ENCODE peak calls at places on chromosome 1, in four cellular contexts. One of them, this sample, is unnamed.

GRCh38 chr1:187433598-187433997 is 604.8 kb downstream of the PLA2G4A start:
- DNase-seq in neuronal stem cell: no peak
- DNase-seq in mesendoderm: no peak
- DNase-seq in IMR-90: peak
- DNase-seq in this sample: no peak

GRCh38 chr1:83932281-83932680 is 66.7 kb downstream of the TTLL7 start:
- DNase-seq in neuronal stem cell: no peak
- DNase-seq in mesendoderm: no peak
- DNase-seq in IMR-90: no peak
- DNase-seq in this sample: no peak

GRCh38 chr1:68188644-68189340 is 43.5 kb downstream of the WLS start:
- DNase-seq in neuronal stem cell: no peak
- DNase-seq in IMR-90: peak
- DNase-seq in mesendoderm: no peak
- DNase-seq in this sample: peak

GRCh38 chr1:28297826-28298225 is 31.0 kb upstream of the MED18 start:
- DNase-seq in IMR-90: no peak
- DNase-seq in mesendoderm: no peak
- DNase-seq in neuronal stem cell: no peak
- DNase-seq in this sample: peak

GRCh38 chr1:117231748-117232373 is 21.1 kb upstream of the VTCN1 start:
- DNase-seq in mesendoderm: no peak
- DNase-seq in IMR-90: no peak
- DNase-seq in neuronal stem cell: no peak
- DNase-seq in this sample: no peak

GRCh38 chr1:54543729-54544496 is 4.1 kb upstream of the ACOT11 start:
- DNase-seq in IMR-90: peak
- DNase-seq in neuronal stem cell: no peak
- DNase-seq in mesendoderm: no peak
- DNase-seq in this sample: peak

GRCh38 chr1:234638832-234639799 is 29.1 kb upstream of the IRF2BP2 start:
- DNase-seq in IMR-90: peak
- DNase-seq in neuronal stem cell: no peak
- DNase-seq in mesendoderm: no peak
- DNase-seq in this sample: no peak

GRCh38 chr1:93665015-93665414 is 16.6 kb downstream of the BCAR3 start:
- DNase-seq in neuronal stem cell: no peak
- DNase-seq in IMR-90: no peak
- DNase-seq in mesendoderm: no peak
- DNase-seq in this sample: no peak

GRCh38 chr1:41917835-41918449 is 780 bp downstream of the HIVEP3 start:
- DNase-seq in mesendoderm: peak
- DNase-seq in IMR-90: peak
- DNase-seq in neuronal stem cell: peak
- DNase-seq in this sample: no peak

GRCh38 chr1:225597926-225598575 is 54.9 kb downstream of the ENAH start:
- DNase-seq in neuronal stem cell: no peak
- DNase-seq in IMR-90: peak
- DNase-seq in mesendoderm: no peak
- DNase-seq in this sample: no peak

GRCh38 chr1:23897083-23897482 is 16.1 kb downstream of the CNR2 start:
- DNase-seq in neuronal stem cell: no peak
- DNase-seq in mesendoderm: no peak
- DNase-seq in IMR-90: no peak
- DNase-seq in this sample: peak

GRCh38 chr1:98839840-98840239 is 164.8 kb downstream of the PLPPR5 start:
- DNase-seq in IMR-90: peak
- DNase-seq in neuronal stem cell: no peak
- DNase-seq in mesendoderm: no peak
- DNase-seq in this sample: peak

GRCh38 chr1:3277121-3277520 is 177.3 kb upstream of the ARHGEF16 start:
- DNase-seq in mesendoderm: no peak
- DNase-seq in neuronal stem cell: no peak
- DNase-seq in IMR-90: no peak
- DNase-seq in this sample: no peak

GRCh38 chr1:91764471-91765115 is 121.4 kb downstream of the TGFBR3 start:
- DNase-seq in IMR-90: no peak
- DNase-seq in neuronal stem cell: peak
- DNase-seq in mesendoderm: peak
- DNase-seq in this sample: no peak

GRCh38 chr1:34866762-34867109 is 7.2 kb upstream of the SMIM12 start:
- DNase-seq in neuronal stem cell: no peak
- DNase-seq in IMR-90: no peak
- DNase-seq in mesendoderm: no peak
- DNase-seq in this sample: no peak

GRCh38 chr1:147842578-147842977 is 60.0 kb upstream of the GJA8 start:
- DNase-seq in mesendoderm: no peak
- DNase-seq in neuronal stem cell: no peak
- DNase-seq in IMR-90: no peak
- DNase-seq in this sample: no peak

GRCh38 chr1:165369255-165369848 is 12.8 kb upstream of the LMX1A start:
- DNase-seq in mesendoderm: peak
- DNase-seq in neuronal stem cell: no peak
- DNase-seq in IMR-90: peak
- DNase-seq in this sample: no peak

GRCh38 chr1:168970945-168971799 is 135.3 kb upstream of the ATP1B1 start:
- DNase-seq in IMR-90: no peak
- DNase-seq in neuronal stem cell: no peak
- DNase-seq in mesendoderm: no peak
- DNase-seq in this sample: no peak

GRCh38 chr1:33257759-33258712 is 1.7 kb downstream of the ZNF362 start:
- DNase-seq in IMR-90: peak
- DNase-seq in mesendoderm: no peak
- DNase-seq in neuronal stem cell: no peak
- DNase-seq in this sample: peak

GRCh38 chr1:10759413-10760200 is 36.8 kb downstream of the CASZ1 start:
- DNase-seq in mesendoderm: no peak
- DNase-seq in neuronal stem cell: no peak
- DNase-seq in IMR-90: no peak
- DNase-seq in this sample: no peak

GRCh38 chr1:5503556-5504363 is 488.5 kb downstream of the NPHP4 start:
- DNase-seq in neuronal stem cell: no peak
- DNase-seq in IMR-90: no peak
- DNase-seq in mesendoderm: no peak
- DNase-seq in this sample: no peak

GRCh38 chr1:40592107-40592773 is 60.8 kb downstream of the ZNF684 start:
- DNase-seq in neuronal stem cell: no peak
- DNase-seq in mesendoderm: peak
- DNase-seq in IMR-90: peak
- DNase-seq in this sample: peak

GRCh38 chr1:106986603-106987002 is 69.9 kb upstream of the PRMT6 start:
- DNase-seq in mesendoderm: peak
- DNase-seq in IMR-90: no peak
- DNase-seq in neuronal stem cell: no peak
- DNase-seq in this sample: no peak

GRCh38 chr1:202365092-202365815 is 16.8 kb downstream of the PPP1R12B start:
- DNase-seq in IMR-90: peak
- DNase-seq in mesendoderm: peak
- DNase-seq in neuronal stem cell: no peak
- DNase-seq in this sample: peak

GRCh38 chr1:190067592-190067991 is 410.1 kb downstream of the BRINP3 start:
- DNase-seq in IMR-90: peak
- DNase-seq in neuronal stem cell: no peak
- DNase-seq in mesendoderm: no peak
- DNase-seq in this sample: no peak

GRCh38 chr1:2115922-2116341 is 65.7 kb downstream of the PRKCZ start:
- DNase-seq in IMR-90: peak
- DNase-seq in neuronal stem cell: peak
- DNase-seq in mesendoderm: peak
- DNase-seq in this sample: peak

GRCh38 chr1:209076688-209077087 is 506.8 kb upstream of the CAMK1G start:
- DNase-seq in mesendoderm: peak
- DNase-seq in IMR-90: no peak
- DNase-seq in neuronal stem cell: no peak
- DNase-seq in this sample: no peak

GRCh38 chr1:225426395-225427248 is 1.2 kb downstream of the LBR start:
- DNase-seq in IMR-90: peak
- DNase-seq in mesendoderm: peak
- DNase-seq in neuronal stem cell: no peak
- DNase-seq in this sample: no peak

GRCh38 chr1:94660994-94661393 is 119.4 kb upstream of the F3 start:
- DNase-seq in mesendoderm: peak
- DNase-seq in IMR-90: peak
- DNase-seq in neuronal stem cell: peak
- DNase-seq in this sample: no peak

GRCh38 chr1:40789675-40790430 is 6.3 kb downstream of the KCNQ4 start:
- DNase-seq in IMR-90: no peak
- DNase-seq in neuronal stem cell: no peak
- DNase-seq in mesendoderm: no peak
- DNase-seq in this sample: no peak

GRCh38 chr1:184753608-184754478 is 815 bp downstream of the EDEM3 start:
- DNase-seq in IMR-90: peak
- DNase-seq in neuronal stem cell: no peak
- DNase-seq in mesendoderm: peak
- DNase-seq in this sample: peak

GRCh38 chr1:233107130-233107529 is 156.7 kb downstream of the NTPCR start:
- DNase-seq in mesendoderm: no peak
- DNase-seq in IMR-90: no peak
- DNase-seq in neuronal stem cell: no peak
- DNase-seq in this sample: no peak

GRCh38 chr1:225752245-225752644 is 25.4 kb upstream of the SRP9 start:
- DNase-seq in IMR-90: no peak
- DNase-seq in mesendoderm: no peak
- DNase-seq in neuronal stem cell: no peak
- DNase-seq in this sample: no peak

GRCh38 chr1:58979085-58979484 is 195.2 kb upstream of the JUN start:
- DNase-seq in IMR-90: peak
- DNase-seq in neuronal stem cell: no peak
- DNase-seq in mesendoderm: no peak
- DNase-seq in this sample: no peak

GRCh38 chr1:11157394-11157793 is 31.8 kb upstream of the ANGPTL7 start:
- DNase-seq in mesendoderm: no peak
- DNase-seq in IMR-90: no peak
- DNase-seq in neuronal stem cell: no peak
- DNase-seq in this sample: no peak

GRCh38 chr1:241950390-241950789 is 7.2 kb upstream of the BECN2 start:
- DNase-seq in IMR-90: peak
- DNase-seq in mesendoderm: no peak
- DNase-seq in neuronal stem cell: no peak
- DNase-seq in this sample: no peak

GRCh38 chr1:234927968-234928635 is 200.5 kb downstream of the TOMM20 start:
- DNase-seq in IMR-90: no peak
- DNase-seq in mesendoderm: no peak
- DNase-seq in neuronal stem cell: no peak
- DNase-seq in this sample: no peak

GRCh38 chr1:245751671-245752070 is 596.9 kb downstream of the KIF26B start:
- DNase-seq in mesendoderm: no peak
- DNase-seq in IMR-90: no peak
- DNase-seq in neuronal stem cell: no peak
- DNase-seq in this sample: no peak
- H4K8ac ChIP-seq in mesendoderm: no peak
- H4K8ac ChIP-seq in IMR-90: peak
- H4K8ac ChIP-seq in neuronal stem cell: no peak
- H4K8ac ChIP-seq in this sample: peak

DNA sequence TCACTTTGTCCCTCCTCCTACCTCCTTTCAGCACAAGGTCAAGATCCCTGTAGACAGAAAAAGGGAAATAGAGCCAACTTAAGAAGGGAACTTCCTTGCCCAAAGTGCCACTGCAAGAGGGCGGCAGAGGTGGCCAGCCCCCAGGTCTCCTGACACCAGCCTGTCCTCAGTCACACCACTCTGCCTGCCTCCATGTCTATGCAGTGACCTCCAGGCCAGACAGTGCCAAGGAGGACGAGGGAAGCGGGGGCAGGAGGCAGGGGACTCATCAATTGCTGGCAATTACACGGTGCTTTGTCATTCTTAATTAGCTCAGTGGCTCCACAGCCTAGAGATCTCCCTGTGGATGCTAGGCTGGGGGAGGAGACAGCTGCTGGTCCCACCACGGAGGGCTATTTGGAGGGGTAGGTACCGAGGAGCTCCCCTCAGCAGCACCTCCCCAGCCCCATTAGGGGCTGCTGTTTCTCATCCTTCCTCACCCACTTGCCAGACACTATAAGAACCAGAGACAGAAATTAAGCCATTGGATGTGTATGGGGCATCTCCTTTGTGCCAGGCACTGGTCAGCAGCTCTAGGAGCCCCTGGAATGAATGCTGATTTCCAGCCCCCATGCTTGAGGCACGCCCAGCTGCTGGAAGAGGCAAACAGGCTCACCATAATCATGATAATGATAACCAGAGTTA is 6.1 kb upstream of the LDLRAP1 start:
- DNase-seq in IMR-90: no peak
- DNase-seq in mesendoderm: no peak
- DNase-seq in neuronal stem cell: no peak
- DNase-seq in this sample: no peak
- H3K18ac ChIP-seq in IMR-90: no peak
- H3K18ac ChIP-seq in mesendoderm: no peak
- H3K18ac ChIP-seq in neuronal stem cell: peak
- H3K18ac ChIP-seq in this sample: no peak

DNA sequence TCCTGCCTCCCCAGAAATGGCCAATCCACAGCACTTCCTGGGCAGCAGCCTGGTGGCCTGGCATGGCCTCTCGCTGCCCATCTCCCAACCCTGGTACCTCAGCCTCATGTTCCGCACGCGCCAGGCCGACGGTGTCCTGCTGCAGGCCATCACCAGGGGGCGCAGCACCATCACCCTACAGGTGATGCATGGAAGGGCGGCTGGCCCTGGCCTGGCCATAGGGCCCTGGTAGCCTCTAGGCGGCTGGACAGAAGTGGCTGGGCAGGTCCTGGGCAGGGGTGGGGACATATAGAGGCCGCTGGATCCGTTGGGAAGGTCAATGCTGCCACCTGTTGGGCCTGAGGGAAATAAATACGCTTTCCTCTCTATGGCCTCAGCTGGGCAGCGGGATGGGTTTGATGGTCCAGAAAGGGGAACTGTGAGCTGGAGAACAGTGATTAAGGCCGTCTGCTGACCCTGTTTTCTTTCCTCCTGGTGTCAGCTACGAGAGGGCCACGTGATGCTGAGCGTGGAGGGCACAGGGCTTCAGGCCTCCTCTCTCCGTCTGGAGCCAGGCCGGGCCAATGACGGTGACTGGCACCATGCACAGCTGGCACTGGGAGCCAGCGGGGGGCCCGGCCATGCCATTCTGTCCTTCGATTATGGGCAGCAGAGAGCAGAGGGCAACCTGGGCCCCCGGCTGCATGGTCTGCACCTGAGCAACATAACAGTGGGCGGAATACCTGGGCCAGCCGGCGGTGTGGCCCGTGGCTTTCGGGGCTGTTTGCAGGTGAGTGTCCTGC is 14.4 kb downstream of the CELSR2 start:
- DNase-seq in neuronal stem cell: peak
- DNase-seq in IMR-90: peak
- DNase-seq in mesendoderm: peak
- DNase-seq in this sample: peak
- H4K8ac ChIP-seq in neuronal stem cell: peak
- H4K8ac ChIP-seq in IMR-90: peak
- H4K8ac ChIP-seq in mesendoderm: no peak
- H4K8ac ChIP-seq in this sample: no peak

DNA sequence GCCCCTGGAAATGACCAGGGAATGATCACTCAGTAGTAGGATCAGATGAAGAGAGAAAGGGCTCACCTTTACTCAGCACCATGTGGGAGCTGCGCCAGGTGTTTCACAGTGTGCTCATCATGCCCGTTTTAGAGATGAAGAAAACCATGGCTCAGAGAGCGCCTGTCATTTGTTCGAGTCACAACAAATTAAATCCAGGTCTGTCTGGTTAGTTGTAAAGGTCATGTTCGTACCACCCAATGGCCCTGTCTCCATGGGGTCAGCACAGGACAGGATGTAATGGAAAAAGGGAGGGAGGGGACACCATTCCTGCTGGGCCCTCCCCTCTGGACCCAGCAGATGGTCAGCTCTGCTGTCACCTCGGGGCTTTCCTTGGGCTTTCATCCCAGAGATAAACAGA is 15.2 kb downstream of the KIRREL1 start:
- DNase-seq in neuronal stem cell: no peak
- DNase-seq in mesendoderm: no peak
- DNase-seq in IMR-90: no peak
- DNase-seq in this sample: no peak
- H3K18ac ChIP-seq in neuronal stem cell: no peak
- H3K18ac ChIP-seq in mesendoderm: peak
- H3K18ac ChIP-seq in IMR-90: peak
- H3K18ac ChIP-seq in this sample: peak

This sample was measured in trophoblast cell.